ENCODE peak calls at places on chromosome 6, in seven cellular contexts. T is K562, E is HepG2, P is GM12878, K is HCT116, W is H1, X is SK-N-SH. Q is an unnamed sample.

GRCh38 chr6:26044140-26045045 is 42.8 kb upstream of the HFE start:
- DNase-seq in K (no peak), W (no peak), P (no peak), X (no peak), E (peak; percentile 86), T (no peak), Q (no peak)

GRCh38 chr6:71245265-71246049 is 43.2 kb upstream of the OGFRL1 start:
- DNase-seq in X (no peak), E (no peak), W (no peak), T (no peak), K (no peak), P (no peak), Q (no peak)

GRCh38 chr6:85669735-85670194 is 27.1 kb upstream of the SYNCRIP start:
- DNase-seq in P (peak; percentile 89), X (no peak), W (peak; percentile 53), E (no peak), K (no peak), T (no peak), Q (no peak)

GRCh38 chr6:42026540-42026939 is 23.8 kb upstream of the TAF8 start:
- DNase-seq in T (no peak), E (no peak), P (no peak), W (no peak), K (no peak), X (no peak), Q (no peak)

GRCh38 chr6:46993846-46994245 is 48.3 kb downstream of the ADGRF1 start:
- DNase-seq in P (no peak), T (no peak), K (peak; percentile 90), W (no peak), E (peak; percentile 28), X (no peak), Q (no peak)

GRCh38 chr6:168037856-168038255 is 40.4 kb downstream of the KIF25 start:
- DNase-seq in T (no peak), W (no peak), E (no peak), K (no peak), P (no peak), X (no peak), Q (peak; percentile 79)

GRCh38 chr6:123189805-123190204 is 193.8 kb downstream of the CLVS2 start:
- DNase-seq in W (no peak), X (no peak), E (no peak), T (no peak), P (no peak), K (no peak), Q (no peak)

GRCh38 chr6:15293674-15294073 is 47.8 kb downstream of the JARID2 start:
- DNase-seq in W (no peak), K (no peak), T (no peak), P (no peak), X (no peak), E (no peak), Q (no peak)

GRCh38 chr6:144063744-144064401 is 31.5 kb downstream of the SF3B5 start:
- DNase-seq in E (peak; percentile 50), W (peak; percentile 79), P (peak; percentile 59), T (peak; percentile 95), K (peak; percentile 57), X (peak; percentile 91), Q (peak; percentile 92)

GRCh38 chr6:111105578-111105977 is 18.3 kb downstream of the SLC16A10 start:
- DNase-seq in X (peak; percentile 27), W (no peak), E (peak; percentile 97), K (peak; percentile 68), T (no peak), P (no peak), Q (peak; percentile 63)

GRCh38 chr6:5486214-5486613 is 224.9 kb downstream of the FARS2 start:
- DNase-seq in X (no peak), K (no peak), P (peak; percentile 64), W (no peak), T (no peak), E (no peak), Q (no peak)

GRCh38 chr6:117776441-117776840 is 101.2 kb downstream of the NUS1 start:
- DNase-seq in W (no peak), X (no peak), T (no peak), E (peak; percentile 10), K (no peak), P (no peak), Q (peak; percentile 6)

GRCh38 chr6:45310118-45310788 is 17.9 kb upstream of the RUNX2 start:
- DNase-seq in K (no peak), T (no peak), P (no peak), E (no peak), X (no peak), W (no peak), Q (no peak)

GRCh38 chr6:152295346-152295745 is 341.8 kb downstream of the SYNE1 start:
- DNase-seq in T (no peak), W (no peak), K (no peak), X (no peak), P (no peak), E (no peak), Q (no peak)

GRCh38 chr6:50380409-50381105 is 330.8 kb upstream of the DEFB112 start:
- DNase-seq in X (peak; percentile 0), E (no peak), K (no peak), P (no peak), T (no peak), W (no peak), Q (peak; percentile 12)

GRCh38 chr6:120355822-120356221 is 978.5 kb downstream of the TBC1D32 start:
- DNase-seq in P (no peak), W (no peak), T (no peak), K (no peak), X (peak; percentile 1), E (no peak), Q (no peak)
- TF ChIP-seq JUND in P (no peak), W (no peak), T (no peak), K (no peak), X (peak; percentile 44), E (no peak), Q (no peak)

DNA sequence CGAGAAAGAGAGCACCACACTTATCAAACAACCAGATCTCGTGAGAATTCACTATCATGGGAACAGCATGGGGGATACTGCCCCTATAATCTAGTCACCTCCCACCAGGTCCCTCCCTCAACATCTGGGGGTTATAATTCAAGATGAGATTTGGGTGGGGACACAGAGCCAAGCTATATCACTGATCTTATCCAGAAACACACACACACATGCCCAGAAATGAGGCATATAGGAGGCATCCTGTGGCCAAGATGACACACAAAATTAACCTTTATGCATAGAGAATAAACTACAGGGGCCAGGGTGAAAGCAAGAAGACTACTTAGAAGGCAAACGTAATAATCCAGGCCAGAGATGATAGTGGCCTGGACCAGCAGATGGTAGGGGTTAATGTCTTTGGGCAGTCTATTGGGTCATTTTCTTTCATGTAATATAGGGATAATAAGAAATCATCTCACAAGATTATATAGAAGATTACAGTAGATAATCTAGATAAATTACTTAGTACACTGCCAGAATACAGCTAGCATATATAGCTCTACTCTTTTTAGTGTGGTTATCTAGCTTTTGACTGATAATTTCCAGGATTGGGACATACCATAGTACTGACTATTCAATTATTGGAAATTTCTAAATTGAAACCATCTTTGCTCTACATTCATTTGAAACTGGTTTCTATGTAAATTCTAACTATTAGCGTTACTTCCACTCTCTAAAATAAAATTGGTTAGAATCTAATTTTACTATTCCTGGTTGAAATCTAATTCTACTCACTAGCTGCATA is 20.0 kb downstream of the RNF144B start:
- DNase-seq in K (no peak), T (no peak), P (no peak), E (no peak), W (no peak), X (no peak), Q (no peak)
- TF ChIP-seq JUND in K (no peak), T (no peak), P (no peak), E (no peak), W (no peak), X (peak; percentile 20), Q (no peak)

GRCh38 chr6:1916334-1916985 is 306.7 kb downstream of the FOXC1 start:
- DNase-seq in X (no peak), K (no peak), P (no peak), W (no peak), T (no peak), E (no peak), Q (no peak)

GRCh38 chr6:1915226-1915625 is 305.5 kb downstream of the FOXC1 start:
- DNase-seq in E (no peak), K (no peak), X (no peak), T (no peak), W (no peak), P (no peak), Q (no peak)

GRCh38 chr6:1912731-1913130 is 303.0 kb downstream of the FOXC1 start:
- DNase-seq in W (no peak), P (no peak), K (no peak), X (no peak), E (no peak), T (no peak), Q (no peak)

GRCh38 chr6:1913572-1913971 is 303.9 kb downstream of the FOXC1 start:
- DNase-seq in T (no peak), K (no peak), W (no peak), E (no peak), X (no peak), P (no peak), Q (no peak)

DNA sequence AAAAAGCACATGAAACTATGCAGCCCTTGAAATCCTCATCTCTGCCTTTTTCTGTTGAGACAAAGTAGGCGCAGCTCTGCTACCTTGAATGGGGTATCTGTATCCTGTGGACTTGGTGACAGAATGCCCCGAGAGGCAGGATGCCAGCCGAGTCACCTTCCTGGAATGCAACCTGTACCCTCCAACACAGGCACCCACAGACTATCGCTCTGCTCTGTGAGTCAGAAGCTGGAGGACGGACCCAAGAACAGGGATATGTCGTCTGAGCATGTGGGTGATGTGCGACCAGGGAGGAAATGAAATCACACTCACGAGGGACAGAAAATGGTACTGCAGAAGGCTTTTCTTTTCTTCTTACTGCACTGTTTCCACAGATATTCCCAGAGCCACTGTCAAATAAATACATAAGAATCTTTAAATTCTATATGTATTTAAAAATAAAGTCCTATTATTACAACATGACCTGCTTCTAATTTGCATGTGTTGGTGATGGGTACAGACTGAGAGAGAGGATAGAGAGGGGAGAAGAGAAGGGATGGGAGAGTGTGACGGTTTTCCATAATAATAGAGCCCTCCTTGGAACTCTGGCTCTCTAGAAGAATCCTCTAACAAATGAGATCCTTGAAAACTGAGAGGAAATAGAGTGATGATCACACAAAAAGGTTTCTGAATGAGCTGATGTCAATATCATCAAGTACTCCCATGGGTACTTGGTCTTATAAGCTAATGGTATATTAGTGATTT is 308.1 kb downstream of the FOXC1 start:
- DNase-seq in K (peak; percentile 40), W (no peak), P (no peak), T (no peak), E (peak; percentile 44), X (no peak), Q (no peak)
- TF ChIP-seq JUND in K (peak; percentile 57), W (no peak), P (no peak), T (no peak), E (no peak), X (peak; percentile 89), Q (no peak)

GRCh38 chr6:150667977-150668716 is 68.5 kb downstream of the PLEKHG1 start:
- DNase-seq in E (peak; percentile 86), T (no peak), X (no peak), P (no peak), W (no peak), K (peak; percentile 75), Q (peak; percentile 10)
- TF ChIP-seq JUND in E (no peak), T (no peak), X (no peak), P (no peak), W (no peak), K (no peak), Q (no peak)

GRCh38 chr6:148342146-148343027 is at the start of gene SASH1:
- DNase-seq in E (peak; percentile 96), X (peak; percentile 24), P (peak; percentile 5), W (peak; percentile 86), K (peak; percentile 62), T (no peak), Q (peak; percentile 86)
- TF ChIP-seq JUND in E (no peak), X (no peak), P (peak; percentile 48), W (peak; percentile 96), K (no peak), T (no peak), Q (no peak)

GRCh38 chr6:1321715-1322114 is 9.8 kb downstream of the FOXQ1 start:
- DNase-seq in K (no peak), E (no peak), T (no peak), P (no peak), X (no peak), W (no peak), Q (no peak)
- TF ChIP-seq JUND in K (no peak), E (no peak), T (no peak), P (no peak), X (no peak), W (no peak), Q (no peak)

Q was measured in T47D.